ENCODE peak calls at places on chromosomes 2 and 18, in seven cellular contexts. T, F, M, J, G, Q and N are unnamed samples.

GRCh38 chr2:81658227-81658626 is 1353.7 kb upstream of the LRRTM1 start:
- DNase-seq in J (peak), M (no peak), F (no peak), Q (no peak), G (no peak), T (peak), N (peak)

GRCh38 chr2:37555457-37555856 is 116.0 kb downstream of the CDC42EP3 start:
- DNase-seq in M (no peak), F (no peak), G (peak), T (no peak), J (no peak), Q (no peak), N (peak)

GRCh38 chr18:54900290-54900689 is 59.0 kb downstream of the CCDC68 start:
- DNase-seq in G (no peak), M (no peak), J (no peak), T (no peak), Q (no peak), F (no peak), N (no peak)

GRCh38 chr18:39346916-39347315 is 1781.3 kb upstream of the CELF4 start:
- DNase-seq in G (no peak), Q (no peak), J (no peak), T (no peak), F (no peak), M (no peak), N (no peak)

GRCh38 chr2:197416268-197416667 is 18.6 kb downstream of the SF3B1 start:
- DNase-seq in T (no peak), Q (no peak), G (no peak), J (no peak), F (no peak), M (no peak), N (no peak)

GRCh38 chr2:157825885-157826284 is 50.2 kb downstream of the ACVR1 start:
- DNase-seq in Q (no peak), G (no peak), J (no peak), M (no peak), F (peak), T (no peak), N (peak)

GRCh38 chr18:39260565-39260964 is 1695.0 kb upstream of the CELF4 start:
- DNase-seq in J (no peak), M (no peak), F (no peak), G (no peak), Q (no peak), T (no peak), N (peak)

GRCh38 chr2:204364860-204365530 is 180.3 kb upstream of the PARD3B start:
- DNase-seq in Q (no peak), J (no peak), M (no peak), F (no peak), G (no peak), T (no peak), N (no peak)

GRCh38 chr2:128585706-128586105 is 267.0 kb upstream of the HS6ST1 start:
- DNase-seq in T (peak), G (no peak), J (no peak), Q (no peak), M (no peak), F (no peak), N (peak)

GRCh38 chr2:9744256-9745004 is 98.8 kb upstream of the TAF1B start:
- DNase-seq in G (no peak), J (no peak), M (no peak), F (no peak), Q (no peak), T (no peak), N (no peak)

GRCh38 chr18:26465431-26465830 is 82.9 kb downstream of the KCTD1 start:
- DNase-seq in J (no peak), G (no peak), M (no peak), T (no peak), Q (no peak), F (no peak), N (no peak)

GRCh38 chr18:35695803-35696202 is 114.3 kb downstream of the GALNT1 start:
- DNase-seq in Q (no peak), G (no peak), T (no peak), J (no peak), M (no peak), F (no peak), N (no peak)

GRCh38 chr2:105789745-105790466 is 45.2 kb downstream of the NCK2 start:
- DNase-seq in Q (no peak), G (no peak), M (no peak), F (no peak), J (no peak), T (peak), N (peak)

GRCh38 chr2:188412190-188412589 is 120.5 kb downstream of the GULP1 start:
- DNase-seq in T (no peak), M (no peak), Q (no peak), F (no peak), J (no peak), G (no peak), N (no peak)

GRCh38 chr2:70775148-70775547 is 7.1 kb upstream of the ADD2 start:
- DNase-seq in F (no peak), M (no peak), G (no peak), Q (no peak), T (no peak), J (no peak), N (no peak)

GRCh38 chr2:206160124-206160806 is 570 bp downstream of the EEF1B2 start:
- DNase-seq in Q (no peak), J (peak), M (no peak), F (no peak), T (no peak), G (peak), N (no peak)

GRCh38 chr2:141113301-141113700 is 1017.5 kb downstream of the LRP1B start:
- DNase-seq in Q (no peak), J (no peak), G (no peak), F (no peak), T (no peak), M (no peak), N (no peak)
- H2AFZ ChIP-seq in Q (no peak), J (no peak), G (no peak), F (no peak), T (no peak), M (no peak), N (no peak)

GRCh38 chr2:39120521-39120770 is 405 bp downstream of the SOS1 start:
- DNase-seq in G (no peak), Q (no peak), M (no peak), T (no peak), F (no peak), J (no peak), N (no peak)
- H2AFZ ChIP-seq in G (no peak), Q (peak), M (no peak), T (no peak), F (no peak), J (no peak), N (peak)

GRCh38 chr2:39625193-39625926 is 40.4 kb upstream of the TMEM178A start:
- DNase-seq in J (no peak), T (no peak), G (no peak), F (no peak), Q (no peak), M (no peak), N (no peak)
- H2AFZ ChIP-seq in J (no peak), T (no peak), G (no peak), F (peak), Q (peak), M (no peak), N (no peak)

DNA sequence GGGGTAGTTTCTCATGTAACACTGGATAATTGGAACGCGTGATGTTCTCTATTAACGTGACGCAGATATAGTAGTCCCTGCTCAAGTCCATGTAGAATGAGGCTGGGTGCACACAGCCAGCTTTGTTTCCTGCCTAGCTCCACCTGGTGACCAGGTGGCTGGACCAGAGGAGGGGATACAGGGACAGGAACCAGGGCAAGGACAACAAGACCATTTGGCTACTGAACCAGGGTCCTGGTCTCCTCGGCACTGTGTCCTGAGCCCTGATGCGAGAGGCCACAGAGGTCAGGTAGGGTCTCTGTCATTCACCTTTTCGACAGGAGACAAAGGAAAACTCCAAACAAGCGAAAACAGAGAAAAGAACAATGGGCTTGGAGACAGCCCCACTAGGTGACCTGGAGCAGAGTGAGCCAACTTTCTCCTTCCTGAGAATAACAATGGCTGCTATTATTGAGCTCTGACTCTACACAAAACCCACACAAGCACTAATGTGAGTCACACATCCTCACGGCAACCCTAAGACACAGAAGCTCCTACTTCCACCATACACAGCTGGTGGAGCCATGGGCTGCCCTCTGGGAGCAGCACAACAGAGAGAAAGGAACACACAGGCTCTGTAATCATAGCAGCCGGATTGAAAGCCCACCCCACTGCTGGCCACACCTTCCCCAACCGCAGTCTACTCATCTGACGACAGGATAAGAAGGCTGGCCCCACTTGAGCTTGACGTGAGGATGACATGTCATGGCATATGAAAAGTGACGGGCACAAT is 67.3 kb upstream of the TEX51 start:
- DNase-seq in G (no peak), M (no peak), F (no peak), Q (no peak), J (no peak), T (no peak), N (peak)
- H2AFZ ChIP-seq in G (no peak), M (no peak), F (no peak), Q (no peak), J (no peak), T (no peak), N (no peak)